ENCODE peak calls at places on chromosome 18, in four cellular contexts. O is GM12891, V is K562, Y is GM12878. N is an unnamed sample.
A peak's percentile ranks its signal among the peaks of the same experiment; 100 is the strongest.

GRCh38 chr18:54961016-54961423 is 1.8 kb upstream of the CCDC68 start:
- DNase-seq in O (no peak), V (no peak), Y (no peak), N (no peak)

GRCh38 chr18:55768255-55768654 is 180.3 kb upstream of the TCF4 start:
- DNase-seq in O (no peak), V (no peak), Y (no peak), N (no peak)

GRCh38 chr18:24989760-24990547 is 362.0 kb downstream of the ZNF521 start:
- DNase-seq in O (no peak), V (no peak), Y (no peak), N (no peak)

GRCh38 chr18:78826631-78827030 is 153.0 kb upstream of the SALL3 start:
- DNase-seq in O (no peak), V (no peak), Y (no peak), N (no peak)

GRCh38 chr18:54939375-54939917 is 19.8 kb downstream of the CCDC68 start:
- DNase-seq in O (no peak), V (no peak), Y (no peak), N (no peak)

GRCh38 chr18:7232218-7232617 is 1.3 kb downstream of the LRRC30 start:
- DNase-seq in O (no peak), V (no peak), Y (no peak), N (no peak)

GRCh38 chr18:24009651-24010333 is 4.8 kb upstream of the TTC39C start:
- DNase-seq in O (no peak), V (no peak), Y (peak; percentile 74), N (no peak)

GRCh38 chr18:45384137-45384998 is 230.9 kb upstream of the SLC14A2 start:
- DNase-seq in O (peak; percentile 9), V (peak; percentile 65), Y (peak; percentile 8), N (peak; percentile 61)

GRCh38 chr18:12041561-12041960 is 52.1 kb upstream of the ANKRD62 start:
- DNase-seq in O (no peak), V (no peak), Y (no peak), N (no peak)

GRCh38 chr18:5543854-5544389 is at the start of gene EPB41L3:
- DNase-seq in O (no peak), V (no peak), Y (no peak), N (peak; percentile 76)

GRCh38 chr18:21218862-21219261 is 23.2 kb upstream of the GREB1L start:
- DNase-seq in O (no peak), V (no peak), Y (no peak), N (no peak)

GRCh38 chr18:36693931-36694661 is 134.7 kb downstream of the TPGS2 start:
- DNase-seq in O (no peak), V (no peak), Y (no peak), N (no peak)

GRCh38 chr18:13620206-13620672 is 106.1 kb downstream of the FAM210A start:
- DNase-seq in O (no peak), V (no peak), Y (no peak), N (no peak)

GRCh38 chr18:26103579-26103978 is 13.2 kb upstream of the SS18 start:
- DNase-seq in O (no peak), V (no peak), Y (no peak), N (no peak)

GRCh38 chr18:33928226-33928625 is 296.5 kb downstream of the NOL4 start:
- DNase-seq in O (no peak), V (no peak), Y (no peak), N (no peak)

DNA sequence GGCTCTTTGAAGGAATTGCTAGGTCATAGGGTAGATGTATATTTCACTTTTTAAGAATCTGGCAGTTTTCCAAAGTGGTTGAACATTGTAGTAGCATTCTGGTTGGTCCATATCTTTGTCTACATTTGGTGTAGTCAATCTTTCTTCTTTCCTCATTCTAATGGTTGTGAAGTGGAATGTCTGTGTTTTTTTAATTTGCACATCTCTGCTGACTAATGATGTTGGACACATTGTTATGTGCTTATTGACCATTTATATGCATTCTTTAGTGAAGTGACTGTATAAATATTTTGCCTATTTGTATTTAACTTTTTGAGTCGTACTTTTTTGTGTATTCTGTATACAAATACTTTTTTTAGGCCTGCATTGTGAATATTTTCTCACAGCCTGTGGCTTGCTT is 5.5 kb upstream of the SERPINB11 start:
- DNase-seq in O (no peak), V (no peak), Y (no peak), N (no peak)
- TF ChIP-seq SPI1 in O (no peak), V (no peak), Y (no peak), N (no peak)

GRCh38 chr18:10923671-10924070 is 225.7 kb downstream of the PIEZO2 start:
- DNase-seq in O (no peak), V (no peak), Y (no peak), N (no peak)

GRCh38 chr18:10926565-10927194 is 222.7 kb downstream of the PIEZO2 start:
- DNase-seq in O (peak; percentile 24), V (no peak), Y (peak; percentile 47), N (no peak)

GRCh38 chr18:10927290-10927979 is 221.9 kb downstream of the PIEZO2 start:
- DNase-seq in O (no peak), V (no peak), Y (no peak), N (no peak)

GRCh38 chr18:10924290-10924689 is 225.1 kb downstream of the PIEZO2 start:
- DNase-seq in O (no peak), V (no peak), Y (no peak), N (no peak)

GRCh38 chr18:10923225-10923624 is 226.1 kb downstream of the PIEZO2 start:
- DNase-seq in O (no peak), V (no peak), Y (no peak), N (no peak)
- TF ChIP-seq SPI1 in O (no peak), V (no peak), Y (no peak), N (no peak)

DNA sequence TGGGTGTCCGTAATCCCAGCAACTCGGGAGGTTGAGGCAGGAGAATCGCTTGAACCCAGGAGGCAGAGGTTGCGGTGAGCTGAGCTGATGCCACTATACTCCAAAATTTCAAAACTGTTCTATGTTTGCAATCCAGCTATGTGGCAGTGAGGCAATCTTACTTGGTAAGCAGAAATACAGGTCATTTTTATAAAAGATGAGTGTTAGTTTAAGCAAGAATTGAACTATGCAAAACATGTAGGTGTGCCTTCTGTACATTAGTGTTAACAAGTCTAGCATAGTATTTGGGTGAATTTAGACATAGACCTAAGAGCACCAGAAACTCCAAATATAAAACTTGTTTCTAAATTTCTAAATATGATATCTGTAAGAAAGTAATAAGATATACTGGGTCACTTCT is 7.2 kb downstream of the DSC1 start:
- DNase-seq in O (no peak), V (no peak), Y (no peak), N (peak; percentile 20)
- TF ChIP-seq SPI1 in O (no peak), V (no peak), Y (no peak), N (no peak)

DNA sequence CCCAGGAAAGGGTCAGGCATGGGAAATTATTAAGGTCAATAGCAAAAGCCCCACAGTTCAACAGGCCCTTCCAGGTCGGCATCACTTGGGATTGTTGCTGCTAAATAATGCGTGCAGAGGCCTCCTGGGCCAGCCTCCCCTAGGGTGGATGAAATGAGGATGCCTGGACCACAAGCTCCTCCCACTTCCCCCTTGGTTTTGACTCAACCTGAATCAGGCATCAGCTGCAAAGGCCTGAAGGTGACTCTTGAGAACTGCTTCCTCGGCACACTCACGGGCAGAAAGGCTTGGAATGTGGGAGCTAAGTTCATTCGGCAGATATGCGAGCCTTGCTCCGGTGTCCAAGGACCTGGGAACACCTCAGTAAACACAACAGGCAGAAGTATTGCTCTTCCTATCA is 69.3 kb downstream of the MBP start:
- DNase-seq in O (peak; percentile 61), V (no peak), Y (peak; percentile 69), N (peak; percentile 91)
- TF ChIP-seq SPI1 in O (peak; percentile 98), V (no peak), Y (peak; percentile 97), N (peak; percentile 94)

GRCh38 chr18:48391863-48392262 is 17.3 kb downstream of the ZBTB7C start:
- DNase-seq in O (no peak), V (no peak), Y (no peak), N (no peak)
- TF ChIP-seq SPI1 in O (no peak), V (no peak), Y (no peak), N (no peak)

DNA sequence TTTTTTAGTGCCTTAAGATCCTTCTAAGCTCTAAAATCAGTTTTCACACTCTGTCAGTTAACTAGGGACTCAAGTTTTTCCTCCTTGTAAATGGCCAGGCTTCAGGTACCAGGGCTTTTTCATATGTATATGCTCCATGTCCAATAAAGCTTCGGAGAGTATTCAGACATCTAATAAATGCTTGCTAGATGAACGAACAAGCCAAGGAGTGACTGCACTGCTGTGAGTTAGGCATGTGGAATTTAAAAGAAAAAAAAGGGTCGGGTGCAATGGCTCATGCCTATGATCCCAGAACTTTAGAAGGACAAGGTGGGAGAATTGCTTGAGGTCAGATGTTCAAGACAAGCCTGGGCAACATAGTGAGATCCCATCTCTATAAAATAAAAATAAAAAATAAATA is 81.9 kb downstream of the CDH2 start:
- DNase-seq in O (no peak), V (no peak), Y (no peak), N (no peak)
- TF ChIP-seq SPI1 in O (no peak), V (no peak), Y (no peak), N (no peak)

GRCh38 chr18:60846396-60846795 is 473.8 kb upstream of the MC4R start:
- DNase-seq in O (no peak), V (no peak), Y (no peak), N (no peak)
- TF ChIP-seq SPI1 in O (no peak), V (no peak), Y (no peak), N (no peak)

DNA sequence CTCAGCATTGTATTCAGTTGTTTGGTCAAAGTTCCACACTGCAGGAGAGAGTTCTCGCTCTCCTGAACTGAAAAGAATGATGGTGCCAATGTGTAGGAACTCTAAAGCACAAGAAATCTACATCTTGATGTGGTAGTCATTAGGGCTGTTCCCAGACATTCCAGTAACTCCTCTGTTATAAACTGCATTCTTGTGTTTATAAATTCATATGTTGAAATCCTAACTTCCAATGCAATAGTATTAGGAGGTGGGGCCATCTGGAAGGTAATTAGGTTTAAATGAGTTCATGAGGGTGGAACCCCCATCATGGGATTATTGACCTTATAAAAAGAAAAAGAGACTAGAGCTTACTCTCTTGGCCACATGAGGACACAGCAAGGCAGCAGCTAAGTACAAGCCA is 239.6 kb downstream of the CDH20 start:
- DNase-seq in O (no peak), V (no peak), Y (no peak), N (no peak)
- TF ChIP-seq SPI1 in O (no peak), V (no peak), Y (no peak), N (no peak)

DNA sequence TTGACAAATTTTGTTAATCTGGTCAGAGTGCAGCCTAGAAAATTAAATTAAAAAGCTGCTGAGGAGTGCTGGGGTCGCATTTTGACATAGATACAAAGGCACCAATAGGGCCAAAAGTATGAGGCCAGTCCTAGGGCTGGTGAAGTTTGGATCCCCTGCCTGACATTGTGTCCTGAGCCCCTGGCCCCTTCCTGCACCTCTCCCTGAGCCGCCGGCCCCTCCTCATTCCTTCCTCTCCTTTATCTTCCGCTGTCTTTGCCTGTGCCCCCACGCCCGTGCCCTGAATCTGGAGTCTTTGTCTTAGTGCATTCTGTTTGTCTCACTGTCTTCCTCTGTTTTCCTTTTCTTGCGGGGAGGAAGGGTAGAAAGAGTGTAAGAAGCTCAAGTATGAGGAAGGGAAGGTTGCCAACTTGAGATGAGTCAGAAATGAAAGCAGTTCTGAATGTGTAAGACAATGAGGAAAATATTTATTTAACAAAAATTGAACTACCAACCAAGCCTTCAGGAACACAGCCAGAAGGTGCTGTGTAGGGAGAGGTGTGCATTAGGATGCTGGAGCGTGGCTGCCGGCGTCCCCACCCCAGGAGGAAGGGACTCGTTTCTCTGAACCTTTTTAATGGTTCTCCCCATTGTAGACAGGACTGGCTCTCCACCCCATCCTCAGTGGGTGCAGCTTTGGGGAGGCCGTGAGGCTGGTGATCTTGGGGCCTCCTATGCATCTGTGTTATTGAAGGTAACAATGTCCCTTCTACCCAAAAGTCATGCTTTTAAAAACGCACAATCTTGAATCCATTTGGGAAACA is 133.1 kb downstream of the NEDD4L start:
- DNase-seq in O (no peak), V (no peak), Y (no peak), N (no peak)
- TF ChIP-seq SPI1 in O (no peak), V (no peak), Y (no peak), N (no peak)

N was measured in HL-60.